ENCODE peak calls at places on chromosomes 12 and 14, in five cellular contexts. D is smooth muscle cell of the brain vasculature; B is GM03348; L is stimulated activated CD8-positive, alpha-beta memory T cell treated with anti-CD3 and anti-CD28 coated beads, Interleukin-15, amount 100 ng/mL, for 1 hour; M is mesendoderm. Y is an unnamed sample.

GRCh38 chr14:38039526-38039925 is 168.2 kb upstream of the SSTR1 start:
- DNase-seq in D (no peak), B (peak; percentile 62), L (no peak), M (no peak), Y (no peak)

GRCh38 chr12:123076604-123077297 is 74.1 kb downstream of the PITPNM2 start:
- DNase-seq in D (no peak), B (no peak), L (peak; percentile 34), M (no peak), Y (no peak)

GRCh38 chr12:73187765-73188164 is 915.6 kb downstream of the TRHDE start:
- DNase-seq in D (no peak), B (no peak), L (no peak), M (no peak), Y (no peak)

GRCh38 chr12:32568241-32568640 is 110.9 kb upstream of the DNM1L start:
- DNase-seq in D (no peak), B (peak; percentile 81), L (no peak), M (peak; percentile 30), Y (no peak)

GRCh38 chr12:93886533-93887511 is 209.6 kb downstream of the CRADD start:
- DNase-seq in D (peak; percentile 15), B (peak; percentile 66), L (no peak), M (no peak), Y (no peak)

GRCh38 chr12:121273364-121273896 is 23.1 kb downstream of the CAMKK2 start:
- DNase-seq in D (no peak), B (no peak), L (no peak), M (no peak), Y (no peak)

GRCh38 chr12:109737631-109738030 is 24.0 kb downstream of the FAM222A start:
- DNase-seq in D (no peak), B (no peak), L (no peak), M (peak; percentile 84), Y (peak; percentile 81)

GRCh38 chr14:64646103-64646502 is 58.1 kb upstream of the PLEKHG3 start:
- DNase-seq in D (no peak), B (no peak), L (no peak), M (peak; percentile 31), Y (no peak)

GRCh38 chr14:105487986-105488777 is 1.5 kb downstream of the CRIP1 start:
- DNase-seq in D (no peak), B (no peak), L (no peak), M (no peak), Y (no peak)

GRCh38 chr12:102010265-102010994 is 51.4 kb downstream of the WASHC3 start:
- DNase-seq in D (no peak), B (no peak), L (no peak), M (no peak), Y (no peak)

GRCh38 chr14:45793081-45793480 is 540.1 kb upstream of the MIS18BP1 start:
- DNase-seq in D (no peak), B (no peak), L (no peak), M (peak; percentile 11), Y (no peak)

GRCh38 chr12:44317651-44318126 is 481.8 kb downstream of the TMEM117 start:
- DNase-seq in D (no peak), B (peak; percentile 12), L (no peak), M (peak; percentile 79), Y (peak; percentile 75)

GRCh38 chr12:118358607-118359540 is 13.8 kb downstream of the TAOK3 start:
- DNase-seq in D (no peak), B (no peak), L (no peak), M (no peak), Y (no peak)

GRCh38 chr12:41907036-41907435 is 237.6 kb downstream of the GXYLT1 start:
- DNase-seq in D (no peak), B (no peak), L (no peak), M (no peak), Y (peak; percentile 63)

GRCh38 chr12:10031771-10032175 is 1.3 kb downstream of the CLEC9A start:
- DNase-seq in D (peak; percentile 12), B (peak; percentile 73), L (no peak), M (peak; percentile 83), Y (peak; percentile 59)

Y was measured in endodermal cell.